ENCODE peak calls at places on chromosomes 11 and 22, in five cellular contexts. L is testis, N is heart left ventricle, E is astrocyte, R is transverse colon. X is an unnamed sample.

GRCh38 chr11:127395034-127395433 is 394.5 kb upstream of the KIRREL3 start:
- DNase-seq in L (peak; percentile 33), N (no peak), E (no peak), R (no peak), X (no peak)

GRCh38 chr11:128029219-128029722 is 558.1 kb downstream of the ETS1 start:
- DNase-seq in L (no peak), N (no peak), E (no peak), R (no peak), X (no peak)

GRCh38 chr11:35187996-35188395 is 49.0 kb downstream of the CD44 start:
- DNase-seq in L (no peak), N (no peak), E (no peak), R (no peak), X (no peak)

GRCh38 chr22:41909290-41910049 is 5.4 kb downstream of the SHISA8 start:
- DNase-seq in L (no peak), N (no peak), E (no peak), R (no peak), X (no peak)

GRCh38 chr11:125952973-125953372 is 7.1 kb downstream of the VSIG10L2 start:
- DNase-seq in L (peak; percentile 36), N (peak; percentile 58), E (no peak), R (peak; percentile 69), X (peak; percentile 64)

GRCh38 chr11:101848262-101848661 is 66.5 kb upstream of the CEP126 start:
- DNase-seq in L (no peak), N (no peak), E (no peak), R (no peak), X (no peak)

GRCh38 chr11:67507242-67507890 is 596 bp downstream of the CDK2AP2 start:
- DNase-seq in L (peak; percentile 79), N (peak; percentile 46), E (peak; percentile 69), R (peak; percentile 89), X (peak; percentile 64)

GRCh38 chr11:130146797-130147196 is 12.8 kb upstream of the ST14 start:
- DNase-seq in L (peak; percentile 34), N (peak; percentile 51), E (no peak), R (peak; percentile 43), X (no peak)

GRCh38 chr11:130208241-130209127 is 48.9 kb downstream of the ST14 start:
- DNase-seq in L (no peak), N (no peak), E (no peak), R (peak; percentile 6), X (no peak)

GRCh38 chr11:59901306-59901705 is 22.7 kb downstream of the OOSP3 start:
- DNase-seq in L (no peak), N (no peak), E (peak; percentile 22), R (no peak), X (no peak)

GRCh38 chr11:17273668-17274321 is 2.7 kb upstream of the NUCB2 start:
- DNase-seq in L (peak; percentile 25), N (no peak), E (no peak), R (no peak), X (no peak)

GRCh38 chr22:34688825-34689224 is 377.1 kb upstream of the ISX start:
- DNase-seq in L (no peak), N (no peak), E (no peak), R (no peak), X (no peak)

GRCh38 chr11:13303668-13304649 is 26.4 kb downstream of the BMAL1 start:
- DNase-seq in L (no peak), N (no peak), E (no peak), R (no peak), X (no peak)

GRCh38 chr22:23835773-23836144 is 3.0 kb downstream of the DERL3 start:
- DNase-seq in L (no peak), N (peak; percentile 82), E (no peak), R (no peak), X (peak; percentile 53)

GRCh38 chr22:31250740-31251330 is 38.7 kb downstream of the LIMK2 start:
- DNase-seq in L (no peak), N (no peak), E (no peak), R (no peak), X (no peak)

GRCh38 chr11:111307472-111308108 is 9.2 kb downstream of the POU2AF3 start:
- DNase-seq in L (no peak), N (no peak), E (no peak), R (no peak), X (no peak)

GRCh38 chr11:3949132-3949531 is 93.7 kb downstream of the STIM1 start:
- DNase-seq in L (no peak), N (no peak), E (no peak), R (peak; percentile 33), X (no peak)

GRCh38 chr22:28907311-28908008 is 24.1 kb downstream of the ZNRF3 start:
- DNase-seq in L (peak; percentile 34), N (no peak), E (no peak), R (no peak), X (no peak)

GRCh38 chr11:6319879-6320410 is 356 bp downstream of the CAVIN3 start:
- DNase-seq in L (peak; percentile 94), N (peak; percentile 97), E (peak; percentile 88), R (peak; percentile 81), X (peak; percentile 95)

GRCh38 chr22:44676441-44677298 is 25.3 kb upstream of the PRR5 start:
- DNase-seq in L (no peak), N (peak; percentile 18), E (no peak), R (peak; percentile 77), X (no peak)

GRCh38 chr22:44680058-44680457 is 21.9 kb upstream of the PRR5 start:
- DNase-seq in L (no peak), N (no peak), E (no peak), R (no peak), X (no peak)

GRCh38 chr22:44677299-44678244 is 24.4 kb upstream of the PRR5 start:
- DNase-seq in L (no peak), N (no peak), E (no peak), R (no peak), X (no peak)

GRCh38 chr22:44678980-44679647 is 22.9 kb upstream of the PRR5 start:
- DNase-seq in L (no peak), N (no peak), E (no peak), R (no peak), X (no peak)

DNA sequence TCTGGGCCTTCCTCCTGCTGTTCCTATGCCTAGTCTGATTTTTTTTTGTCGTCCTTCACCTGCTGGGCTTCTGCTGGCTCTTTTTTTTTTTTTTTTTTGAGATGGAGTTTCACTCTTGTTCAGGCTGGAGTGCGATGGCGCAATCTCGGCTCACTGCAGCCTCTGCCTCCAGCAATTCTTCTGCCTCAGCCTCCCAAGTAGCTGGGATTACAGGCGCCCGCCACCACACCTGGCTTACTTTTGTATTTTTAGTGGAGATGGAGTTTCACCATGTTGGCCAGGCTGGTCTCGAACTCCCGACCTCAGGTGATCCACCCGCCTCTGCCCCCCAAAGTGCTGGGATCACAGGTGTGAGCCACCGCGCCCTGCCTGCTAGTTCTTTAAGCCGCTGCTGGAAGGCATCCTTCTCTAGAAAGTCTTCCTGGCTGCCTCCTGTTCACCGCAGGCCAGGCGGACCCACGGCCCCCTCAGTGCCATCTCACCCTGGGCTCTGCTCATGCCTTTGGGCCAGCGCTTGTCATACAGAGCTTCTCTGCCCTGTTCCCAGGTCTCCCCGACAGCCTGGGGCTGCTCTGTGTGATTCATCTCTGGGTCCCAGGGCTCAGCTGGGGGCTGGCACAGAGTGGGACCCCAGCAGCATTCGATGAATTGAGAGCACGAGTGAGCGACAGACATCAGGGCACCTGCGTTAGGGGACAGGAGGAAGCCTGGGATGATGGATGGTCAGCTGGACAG is 23.6 kb upstream of the PRR5 start:
- DNase-seq in L (no peak), N (no peak), E (no peak), R (no peak), X (no peak)
- H3K27me3 ChIP-seq in L (no peaks in the 10 kb centered on the region), N (no peaks in the 10 kb centered on the region), E (peaks cover 2% of the 10 kb centered on the region), R (no peaks in the 10 kb centered on the region), X (peaks cover 17% of the 10 kb centered on the region)

GRCh38 chr22:37330200-37331033 is 48.1 kb downstream of the CYTH4 start:
- DNase-seq in L (peak; percentile 32), N (no peak), E (peak; percentile 86), R (peak; percentile 22), X (no peak)
- TF ChIP-seq CTCF in L (no peak), N (no peak), E (peak; percentile 21), R (no peak), X (no peak)

GRCh38 chr11:44733877-44734276 is 7.1 kb downstream of the TSPAN18 start:
- DNase-seq in L (no peak), N (peak; percentile 55), E (no peak), R (no peak), X (peak; percentile 40)
- H3K27me3 ChIP-seq in L (no peaks in the 10 kb centered on the region), N (no peaks in the 10 kb centered on the region), E (peaks cover 37% of the 10 kb centered on the region), R (peaks cover 15% of the 10 kb centered on the region), X (peaks cover 7% of the 10 kb centered on the region)

GRCh38 chr11:118527109-118527508 is at the start of gene TTC36:
- DNase-seq in L (no peak), N (no peak), E (no peak), R (no peak), X (no peak)

GRCh38 chr11:118526688-118527087 is 586 bp upstream of the TTC36 start:
- DNase-seq in L (no peak), N (no peak), E (no peak), R (no peak), X (no peak)

GRCh38 chr11:118522571-118523072 is 4.7 kb upstream of the TTC36 start:
- DNase-seq in L (peak; percentile 66), N (no peak), E (peak; percentile 20), R (no peak), X (no peak)

GRCh38 chr11:118524356-118524755 is 2.9 kb upstream of the TTC36 start:
- DNase-seq in L (no peak), N (peak; percentile 35), E (no peak), R (no peak), X (no peak)

GRCh38 chr11:118524757-118525465 is 2.4 kb upstream of the TTC36 start:
- DNase-seq in L (no peak), N (no peak), E (no peak), R (no peak), X (no peak)
- TF ChIP-seq CTCF in L (no peak), N (no peak), E (no peak), R (no peak), X (no peak)

GRCh38 chr11:113372317-113372716 is 15.3 kb upstream of the ANKK1 start:
- DNase-seq in L (no peak), N (no peak), E (no peak), R (no peak), X (no peak)
- H3K27me3 ChIP-seq in L (no peaks in the 10 kb centered on the region), N (no peaks in the 10 kb centered on the region), E (no peaks in the 10 kb centered on the region), R (no peaks in the 10 kb centered on the region), X (no peaks in the 10 kb centered on the region)